ENCODE peak calls at places on chromosomes 16 and 17, in ten cellular contexts. Z is COR-L47; J is T-helper 1 cell; B is Calu3; C is Panc1; R is mesenchymal stem cell; G is hypothalamus; I is naive thymus-derived CD8-positive, alpha-beta T cell; N is AG09319; X is stimulated activated CD4-positive, alpha-beta T cell treated with anti-CD3 and anti-CD28 coated beads, TNF-alpha, amount 100 ng/mL, for 1 hour. H is an unnamed sample.

GRCh38 chr16:80947239-80947638 is 59.4 kb downstream of the CMC2 start:
- DNase-seq in Z (no peak), J (no peak), B (no peak), C (no peak), R (no peak), G (no peak), I (no peak), N (no peak), X (no peak), H (no peak)

GRCh38 chr17:83037084-83037950 is 42.1 kb upstream of the METRNL start:
- DNase-seq in Z (no peak), J (no peak), B (no peak), C (no peak), R (no peak), G (no peak), I (no peak), N (no peak), X (no peak), H (no peak)

GRCh38 chr16:30494028-30494427 is 21.5 kb downstream of the ITGAL start:
- DNase-seq in Z (no peak), J (no peak), B (no peak), C (no peak), R (no peak), G (no peak), I (no peak), N (no peak), X (no peak), H (no peak)

GRCh38 chr17:70938311-70938710 is 769.0 kb downstream of the KCNJ2 start:
- DNase-seq in Z (peak), J (no peak), B (no peak), C (no peak), R (no peak), G (no peak), I (no peak), N (no peak), X (no peak), H (no peak)

GRCh38 chr16:1008085-1008484 is 26.5 kb downstream of the SOX8 start:
- DNase-seq in Z (no peak), J (no peak), B (no peak), C (no peak), R (no peak), G (no peak), I (no peak), N (no peak), X (no peak), H (no peak)

GRCh38 chr17:13736915-13737314 is 135.2 kb upstream of the HS3ST3A1 start:
- DNase-seq in Z (no peak), J (no peak), B (no peak), C (no peak), R (peak), G (no peak), I (no peak), N (peak), X (no peak), H (peak)

GRCh38 chr16:7967986-7968509 is 622.3 kb downstream of the TMEM114 start:
- DNase-seq in Z (no peak), J (no peak), B (no peak), C (no peak), R (no peak), G (no peak), I (no peak), N (no peak), X (no peak), H (no peak)

GRCh38 chr16:3716831-3717234 is 491 bp downstream of the TRAP1 start:
- DNase-seq in Z (peak), J (no peak), B (peak), C (no peak), R (peak), G (no peak), I (no peak), N (no peak), X (no peak), H (no peak)

GRCh38 chr16:9384141-9384540 is 292.7 kb downstream of the HAPSTR1 start:
- DNase-seq in Z (no peak), J (no peak), B (no peak), C (no peak), R (no peak), G (no peak), I (no peak), N (no peak), X (no peak), H (no peak)

GRCh38 chr17:73933164-73933766 is 270.2 kb upstream of the RPL38 start:
- DNase-seq in Z (no peak), J (no peak), B (no peak), C (no peak), R (no peak), G (no peak), I (no peak), N (no peak), X (no peak), H (no peak)

GRCh38 chr17:7922499-7923289 is 6.6 kb upstream of the RNF227 start:
- DNase-seq in Z (peak), J (peak), B (peak), C (no peak), R (peak), G (no peak), I (peak), N (peak), X (peak), H (peak)

GRCh38 chr17:72407336-72408121 is 286.7 kb downstream of the SOX9 start:
- DNase-seq in Z (peak), J (no peak), B (peak), C (no peak), R (peak), G (no peak), I (no peak), N (peak), X (no peak), H (peak)

GRCh38 chr16:49484454-49484853 is 110.8 kb downstream of the C16orf78 start:
- DNase-seq in Z (no peak), J (no peak), B (no peak), C (no peak), R (peak), G (no peak), I (no peak), N (no peak), X (no peak), H (no peak)

H was measured in HFFc6.